ENCODE peak calls at places on chromosomes 5 and 9, in ten cellular contexts. One of them, this sample, is unnamed.

GRCh38 chr5:59178071-59178470 is 595.2 kb downstream of the RAB3C start:
- DNase-seq in bronchial epithelial cell: no peak
- DNase-seq in right lobe of liver: no peak
- DNase-seq in psoas muscle: no peak
- DNase-seq in astrocyte of the spinal cord: no peak
- DNase-seq in fibroblast of mammary gland: no peak
- DNase-seq in endodermal cell: no peak
- DNase-seq in transverse colon: no peak
- DNase-seq in SK-N-SH: no peak
- DNase-seq in HFF-Myc: no peak
- DNase-seq in this sample: no peak

GRCh38 chr5:125696762-125697161 is 726.4 kb upstream of the GRAMD2B start:
- DNase-seq in bronchial epithelial cell: peak
- DNase-seq in right lobe of liver: no peak
- DNase-seq in psoas muscle: no peak
- DNase-seq in astrocyte of the spinal cord: peak
- DNase-seq in fibroblast of mammary gland: peak
- DNase-seq in endodermal cell: no peak
- DNase-seq in transverse colon: no peak
- DNase-seq in SK-N-SH: peak
- DNase-seq in HFF-Myc: peak
- DNase-seq in this sample: no peak

GRCh38 chr5:81068063-81068462 is 107.9 kb downstream of the RASGRF2 start:
- DNase-seq in bronchial epithelial cell: peak
- DNase-seq in right lobe of liver: no peak
- DNase-seq in psoas muscle: no peak
- DNase-seq in astrocyte of the spinal cord: no peak
- DNase-seq in fibroblast of mammary gland: no peak
- DNase-seq in endodermal cell: no peak
- DNase-seq in transverse colon: no peak
- DNase-seq in SK-N-SH: no peak
- DNase-seq in HFF-Myc: no peak
- DNase-seq in this sample: no peak

GRCh38 chr5:33311893-33312292 is 128.9 kb upstream of the TARS1 start:
- DNase-seq in bronchial epithelial cell: peak
- DNase-seq in right lobe of liver: no peak
- DNase-seq in psoas muscle: no peak
- DNase-seq in astrocyte of the spinal cord: peak
- DNase-seq in fibroblast of mammary gland: peak
- DNase-seq in endodermal cell: no peak
- DNase-seq in transverse colon: no peak
- DNase-seq in SK-N-SH: no peak
- DNase-seq in HFF-Myc: peak
- DNase-seq in this sample: no peak

GRCh38 chr9:36597412-36598178 is 24.9 kb downstream of the MELK start:
- DNase-seq in bronchial epithelial cell: peak
- DNase-seq in right lobe of liver: no peak
- DNase-seq in psoas muscle: no peak
- DNase-seq in astrocyte of the spinal cord: peak
- DNase-seq in fibroblast of mammary gland: peak
- DNase-seq in endodermal cell: peak
- DNase-seq in transverse colon: no peak
- DNase-seq in SK-N-SH: peak
- DNase-seq in HFF-Myc: no peak
- DNase-seq in this sample: no peak

GRCh38 chr5:159667286-159667685 is 249.0 kb upstream of the ADRA1B start:
- DNase-seq in bronchial epithelial cell: no peak
- DNase-seq in right lobe of liver: no peak
- DNase-seq in psoas muscle: no peak
- DNase-seq in astrocyte of the spinal cord: no peak
- DNase-seq in fibroblast of mammary gland: no peak
- DNase-seq in endodermal cell: no peak
- DNase-seq in transverse colon: no peak
- DNase-seq in SK-N-SH: no peak
- DNase-seq in HFF-Myc: no peak
- DNase-seq in this sample: no peak

GRCh38 chr9:119639287-119639955 is 270.2 kb upstream of the BRINP1 start:
- DNase-seq in bronchial epithelial cell: peak
- DNase-seq in right lobe of liver: no peak
- DNase-seq in psoas muscle: no peak
- DNase-seq in astrocyte of the spinal cord: peak
- DNase-seq in fibroblast of mammary gland: peak
- DNase-seq in endodermal cell: peak
- DNase-seq in transverse colon: no peak
- DNase-seq in SK-N-SH: peak
- DNase-seq in HFF-Myc: no peak
- DNase-seq in this sample: no peak

GRCh38 chr5:174690256-174690655 is 34.1 kb upstream of the MSX2 start:
- DNase-seq in bronchial epithelial cell: no peak
- DNase-seq in right lobe of liver: no peak
- DNase-seq in psoas muscle: no peak
- DNase-seq in astrocyte of the spinal cord: no peak
- DNase-seq in fibroblast of mammary gland: peak
- DNase-seq in endodermal cell: peak
- DNase-seq in transverse colon: no peak
- DNase-seq in SK-N-SH: no peak
- DNase-seq in HFF-Myc: no peak
- DNase-seq in this sample: no peak

GRCh38 chr5:87393331-87393730 is 19.4 kb downstream of the CCNH start:
- DNase-seq in bronchial epithelial cell: peak
- DNase-seq in right lobe of liver: no peak
- DNase-seq in psoas muscle: no peak
- DNase-seq in astrocyte of the spinal cord: peak
- DNase-seq in fibroblast of mammary gland: peak
- DNase-seq in endodermal cell: no peak
- DNase-seq in transverse colon: no peak
- DNase-seq in SK-N-SH: no peak
- DNase-seq in HFF-Myc: no peak
- DNase-seq in this sample: no peak

GRCh38 chr9:28051559-28051958 is 478.3 kb upstream of the C9orf72 start:
- DNase-seq in bronchial epithelial cell: no peak
- DNase-seq in right lobe of liver: no peak
- DNase-seq in psoas muscle: no peak
- DNase-seq in astrocyte of the spinal cord: peak
- DNase-seq in fibroblast of mammary gland: no peak
- DNase-seq in endodermal cell: no peak
- DNase-seq in transverse colon: no peak
- DNase-seq in SK-N-SH: no peak
- DNase-seq in HFF-Myc: peak
- DNase-seq in this sample: no peak

GRCh38 chr9:134807726-134808125 is 72.9 kb upstream of the FCN2 start:
- DNase-seq in bronchial epithelial cell: no peak
- DNase-seq in right lobe of liver: no peak
- DNase-seq in psoas muscle: no peak
- DNase-seq in astrocyte of the spinal cord: peak
- DNase-seq in fibroblast of mammary gland: peak
- DNase-seq in endodermal cell: no peak
- DNase-seq in transverse colon: no peak
- DNase-seq in SK-N-SH: no peak
- DNase-seq in HFF-Myc: no peak
- DNase-seq in this sample: no peak

DNA sequence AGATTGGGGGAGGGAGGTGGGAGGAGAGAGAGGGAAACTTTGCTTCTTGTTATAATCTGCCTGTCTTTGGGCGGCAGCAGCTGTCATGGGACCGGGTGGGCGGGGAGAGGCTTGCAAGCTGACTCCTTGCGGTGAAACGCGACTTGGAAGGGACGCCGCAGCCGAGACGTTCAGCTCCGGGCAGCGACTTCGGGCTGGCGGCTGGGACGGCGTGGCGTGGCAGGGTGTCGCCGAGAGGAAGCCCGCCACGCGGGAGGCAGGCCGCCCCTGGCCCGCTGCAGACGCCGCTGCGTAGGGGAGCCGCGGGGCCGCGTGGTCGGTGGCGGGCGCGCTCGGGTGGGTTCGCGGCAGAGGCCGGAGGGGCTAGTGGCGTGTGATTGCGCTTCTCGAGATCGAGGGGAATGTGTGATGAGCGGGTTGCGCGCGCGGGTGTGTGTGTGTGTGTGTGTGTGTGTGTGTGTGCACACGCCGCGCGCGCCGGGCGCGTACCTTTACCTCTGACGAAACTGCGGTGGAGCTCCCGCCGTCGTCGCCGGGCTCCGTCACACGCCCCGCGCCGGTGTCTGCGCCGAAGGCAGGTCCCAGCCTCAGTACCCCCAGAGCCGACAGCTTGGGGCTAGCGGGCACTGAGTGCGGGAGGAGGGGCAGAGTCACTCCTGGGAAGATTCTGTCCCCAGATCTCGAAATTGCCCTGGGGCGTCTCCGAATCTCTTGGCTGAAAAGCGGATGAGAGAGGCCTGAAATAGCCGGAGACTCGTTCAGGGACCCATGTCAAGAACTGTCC is 1.7 kb downstream of the PPARGC1B start:
- DNase-seq in bronchial epithelial cell: peak
- DNase-seq in right lobe of liver: peak
- DNase-seq in psoas muscle: peak
- DNase-seq in astrocyte of the spinal cord: peak
- DNase-seq in fibroblast of mammary gland: peak
- DNase-seq in endodermal cell: peak
- DNase-seq in transverse colon: peak
- DNase-seq in SK-N-SH: peak
- DNase-seq in HFF-Myc: peak
- DNase-seq in this sample: peak
- TF ChIP-seq CTCF in bronchial epithelial cell: no peak
- TF ChIP-seq CTCF in right lobe of liver: peak
- TF ChIP-seq CTCF in psoas muscle: peak
- TF ChIP-seq CTCF in astrocyte of the spinal cord: no peak
- TF ChIP-seq CTCF in fibroblast of mammary gland: no peak
- TF ChIP-seq CTCF in endodermal cell: peak
- TF ChIP-seq CTCF in transverse colon: peak
- TF ChIP-seq CTCF in SK-N-SH: no peak
- TF ChIP-seq CTCF in HFF-Myc: no peak
- TF ChIP-seq CTCF in this sample: no peak

GRCh38 chr5:38871790-38872551 is 26.2 kb downstream of the OSMR start:
- DNase-seq in bronchial epithelial cell: peak
- DNase-seq in right lobe of liver: no peak
- DNase-seq in psoas muscle: no peak
- DNase-seq in astrocyte of the spinal cord: peak
- DNase-seq in fibroblast of mammary gland: peak
- DNase-seq in endodermal cell: no peak
- DNase-seq in transverse colon: no peak
- DNase-seq in SK-N-SH: no peak
- DNase-seq in HFF-Myc: peak
- DNase-seq in this sample: no peak
- TF ChIP-seq CTCF in bronchial epithelial cell: no peak
- TF ChIP-seq CTCF in right lobe of liver: no peak
- TF ChIP-seq CTCF in psoas muscle: no peak
- TF ChIP-seq CTCF in astrocyte of the spinal cord: no peak
- TF ChIP-seq CTCF in fibroblast of mammary gland: no peak
- TF ChIP-seq CTCF in endodermal cell: no peak
- TF ChIP-seq CTCF in transverse colon: no peak
- TF ChIP-seq CTCF in SK-N-SH: no peak
- TF ChIP-seq CTCF in HFF-Myc: no peak
- TF ChIP-seq CTCF in this sample: no peak

GRCh38 chr9:4849364-4849763 is 56.6 kb downstream of the RCL1 start:
- DNase-seq in bronchial epithelial cell: no peak
- DNase-seq in right lobe of liver: peak
- DNase-seq in psoas muscle: no peak
- DNase-seq in astrocyte of the spinal cord: no peak
- DNase-seq in fibroblast of mammary gland: no peak
- DNase-seq in endodermal cell: no peak
- DNase-seq in transverse colon: no peak
- DNase-seq in SK-N-SH: no peak
- DNase-seq in HFF-Myc: no peak
- DNase-seq in this sample: no peak
- TF ChIP-seq CTCF in bronchial epithelial cell: peak
- TF ChIP-seq CTCF in right lobe of liver: no peak
- TF ChIP-seq CTCF in psoas muscle: peak
- TF ChIP-seq CTCF in astrocyte of the spinal cord: no peak
- TF ChIP-seq CTCF in fibroblast of mammary gland: no peak
- TF ChIP-seq CTCF in endodermal cell: no peak
- TF ChIP-seq CTCF in transverse colon: peak
- TF ChIP-seq CTCF in SK-N-SH: no peak
- TF ChIP-seq CTCF in HFF-Myc: no peak
- TF ChIP-seq CTCF in this sample: no peak

GRCh38 chr5:149411738-149412519 is 32.8 kb upstream of the IL17B start:
- DNase-seq in bronchial epithelial cell: no peak
- DNase-seq in right lobe of liver: no peak
- DNase-seq in psoas muscle: no peak
- DNase-seq in astrocyte of the spinal cord: no peak
- DNase-seq in fibroblast of mammary gland: no peak
- DNase-seq in endodermal cell: no peak
- DNase-seq in transverse colon: no peak
- DNase-seq in SK-N-SH: no peak
- DNase-seq in HFF-Myc: no peak
- DNase-seq in this sample: no peak
- TF ChIP-seq CTCF in bronchial epithelial cell: no peak
- TF ChIP-seq CTCF in right lobe of liver: no peak
- TF ChIP-seq CTCF in psoas muscle: no peak
- TF ChIP-seq CTCF in astrocyte of the spinal cord: no peak
- TF ChIP-seq CTCF in fibroblast of mammary gland: no peak
- TF ChIP-seq CTCF in endodermal cell: no peak
- TF ChIP-seq CTCF in transverse colon: no peak
- TF ChIP-seq CTCF in SK-N-SH: no peak
- TF ChIP-seq CTCF in HFF-Myc: no peak
- TF ChIP-seq CTCF in this sample: no peak

GRCh38 chr9:35452481-35452880 is 37.4 kb upstream of the RUSC2 start:
- DNase-seq in bronchial epithelial cell: no peak
- DNase-seq in right lobe of liver: no peak
- DNase-seq in psoas muscle: no peak
- DNase-seq in astrocyte of the spinal cord: no peak
- DNase-seq in fibroblast of mammary gland: no peak
- DNase-seq in endodermal cell: peak
- DNase-seq in transverse colon: no peak
- DNase-seq in SK-N-SH: no peak
- DNase-seq in HFF-Myc: no peak
- DNase-seq in this sample: no peak
- TF ChIP-seq CTCF in bronchial epithelial cell: no peak
- TF ChIP-seq CTCF in right lobe of liver: no peak
- TF ChIP-seq CTCF in psoas muscle: no peak
- TF ChIP-seq CTCF in astrocyte of the spinal cord: peak
- TF ChIP-seq CTCF in fibroblast of mammary gland: peak
- TF ChIP-seq CTCF in endodermal cell: peak
- TF ChIP-seq CTCF in transverse colon: no peak
- TF ChIP-seq CTCF in SK-N-SH: no peak
- TF ChIP-seq CTCF in HFF-Myc: peak
- TF ChIP-seq CTCF in this sample: no peak

DNA sequence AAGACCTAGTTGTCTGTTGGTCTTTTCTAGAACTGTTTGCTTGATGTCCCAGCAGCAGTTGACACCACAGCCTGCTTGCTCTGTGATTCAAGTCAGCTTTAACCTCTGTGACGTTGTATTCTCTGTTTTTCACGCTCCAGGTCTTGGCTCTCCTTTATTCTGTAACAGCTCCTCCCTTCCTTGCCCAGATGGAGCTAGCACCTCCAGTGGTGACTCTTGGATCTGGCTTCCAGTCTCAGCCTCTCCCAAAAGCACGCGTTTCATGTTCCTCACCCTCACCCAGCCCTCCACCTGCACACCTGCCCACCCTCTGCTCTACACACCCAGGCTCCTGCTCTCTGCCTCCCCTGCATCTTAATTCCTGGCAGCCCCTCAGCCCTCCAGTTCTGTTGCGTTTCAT is 50.6 kb downstream of the DMRT1 start:
- DNase-seq in bronchial epithelial cell: no peak
- DNase-seq in right lobe of liver: no peak
- DNase-seq in psoas muscle: no peak
- DNase-seq in astrocyte of the spinal cord: no peak
- DNase-seq in fibroblast of mammary gland: no peak
- DNase-seq in endodermal cell: peak
- DNase-seq in transverse colon: no peak
- DNase-seq in SK-N-SH: no peak
- DNase-seq in HFF-Myc: no peak
- DNase-seq in this sample: no peak
- TF ChIP-seq CTCF in bronchial epithelial cell: peak
- TF ChIP-seq CTCF in right lobe of liver: no peak
- TF ChIP-seq CTCF in psoas muscle: no peak
- TF ChIP-seq CTCF in astrocyte of the spinal cord: peak
- TF ChIP-seq CTCF in fibroblast of mammary gland: no peak
- TF ChIP-seq CTCF in endodermal cell: peak
- TF ChIP-seq CTCF in transverse colon: no peak
- TF ChIP-seq CTCF in SK-N-SH: peak
- TF ChIP-seq CTCF in HFF-Myc: peak
- TF ChIP-seq CTCF in this sample: no peak

This sample was measured in activated B cell treated with CpG ODN at 0.5 μM for 24 hours.